ENCODE peak calls at places on chromosomes 16 and 17, in ten cellular contexts. Q is fibroblast of the conjunctiva, T is iris pigment epithelial cell, L is kidney epithelial cell, O is mesendoderm, W is non-pigmented ciliary epithelial cell, S is fibroblast of lung, M is AG10803, Z is aorta, E is sciatic nerve. B is an unnamed sample.

GRCh38 chr17:30376621-30377452 is 1.9 kb upstream of the CPD start:
- DNase-seq in Q (peak), T (peak), L (peak), O (peak), W (peak), S (peak), M (peak), Z (no peak), E (peak), B (no peak)

GRCh38 chr16:82368041-82368440 is 198.0 kb upstream of the MPHOSPH6 start:
- DNase-seq in Q (no peak), T (peak), L (no peak), O (peak), W (peak), S (peak), M (peak), Z (peak), E (no peak), B (no peak)

GRCh38 chr17:2004435-2004952 is 20.6 kb downstream of the RTN4RL1 start:
- DNase-seq in Q (no peak), T (no peak), L (no peak), O (no peak), W (no peak), S (no peak), M (no peak), Z (no peak), E (no peak), B (no peak)

GRCh38 chr17:55625516-55625915 is 97.1 kb downstream of the TMEM100 start:
- DNase-seq in Q (no peak), T (peak), L (no peak), O (no peak), W (no peak), S (no peak), M (no peak), Z (no peak), E (no peak), B (no peak)

GRCh38 chr17:79549111-79549915 is 61.5 kb downstream of the RBFOX3 start:
- DNase-seq in Q (no peak), T (no peak), L (no peak), O (no peak), W (no peak), S (no peak), M (no peak), Z (no peak), E (no peak), B (no peak)

GRCh38 chr17:66431080-66431795 is 128.8 kb downstream of the PRKCA start:
- DNase-seq in Q (peak), T (no peak), L (no peak), O (no peak), W (no peak), S (peak), M (peak), Z (peak), E (no peak), B (no peak)

GRCh38 chr17:62688398-62689140 is 61.1 kb downstream of the MRC2 start:
- DNase-seq in Q (no peak), T (no peak), L (no peak), O (no peak), W (no peak), S (no peak), M (no peak), Z (no peak), E (no peak), B (no peak)

GRCh38 chr16:72536673-72537435 is 364.9 kb upstream of the PMFBP1 start:
- DNase-seq in Q (no peak), T (peak), L (no peak), O (no peak), W (peak), S (peak), M (peak), Z (no peak), E (no peak), B (no peak)

GRCh38 chr16:55370762-55371482 is 46.9 kb downstream of the IRX6 start:
- DNase-seq in Q (peak), T (peak), L (peak), O (peak), W (no peak), S (peak), M (peak), Z (peak), E (peak), B (peak)

GRCh38 chr16:14186007-14186953 is 115.2 kb downstream of the MRTFB start:
- DNase-seq in Q (peak), T (peak), L (peak), O (peak), W (no peak), S (peak), M (peak), Z (peak), E (no peak), B (no peak)

GRCh38 chr17:12391468-12391867 is 274.2 kb upstream of the MYOCD start:
- DNase-seq in Q (no peak), T (no peak), L (no peak), O (no peak), W (no peak), S (no peak), M (peak), Z (no peak), E (no peak), B (no peak)

GRCh38 chr17:18984273-18985114 is 20.1 kb downstream of the FAM83G start:
- DNase-seq in Q (no peak), T (no peak), L (no peak), O (no peak), W (no peak), S (no peak), M (no peak), Z (no peak), E (no peak), B (no peak)

GRCh38 chr16:87344165-87344930 is 27.2 kb upstream of the C16orf95 start:
- DNase-seq in Q (no peak), T (no peak), L (no peak), O (no peak), W (no peak), S (no peak), M (no peak), Z (no peak), E (no peak), B (no peak)

GRCh38 chr16:77344306-77344705 is 90.5 kb downstream of the ADAMTS18 start:
- DNase-seq in Q (no peak), T (no peak), L (peak), O (no peak), W (no peak), S (peak), M (no peak), Z (no peak), E (no peak), B (no peak)

GRCh38 chr16:20937736-20938135 is 37.2 kb downstream of the LYRM1 start:
- DNase-seq in Q (no peak), T (no peak), L (no peak), O (no peak), W (no peak), S (no peak), M (no peak), Z (no peak), E (peak), B (peak)

GRCh38 chr17:80468781-80469533 is 7.5 kb downstream of the NPTX1 start:
- DNase-seq in Q (no peak), T (no peak), L (no peak), O (no peak), W (no peak), S (no peak), M (no peak), Z (no peak), E (no peak), B (no peak)

GRCh38 chr16:13322357-13322756 is 421.0 kb downstream of the SHISA9 start:
- DNase-seq in Q (no peak), T (no peak), L (no peak), O (peak), W (no peak), S (no peak), M (no peak), Z (no peak), E (no peak), B (no peak)

GRCh38 chr17:31314788-31315105 is 893 bp upstream of the EVI2B start:
- DNase-seq in Q (no peak), T (no peak), L (no peak), O (no peak), W (no peak), S (no peak), M (no peak), Z (no peak), E (no peak), B (no peak)

GRCh38 chr17:32192379-32192778 is 50.1 kb downstream of the RHOT1 start:
- DNase-seq in Q (no peak), T (peak), L (no peak), O (no peak), W (no peak), S (peak), M (no peak), Z (no peak), E (no peak), B (no peak)

GRCh38 chr16:78984887-78985464 is 615.6 kb downstream of the MAF start:
- DNase-seq in Q (no peak), T (no peak), L (no peak), O (peak), W (no peak), S (no peak), M (no peak), Z (no peak), E (no peak), B (no peak)

GRCh38 chr17:47295037-47295873 is 28.5 kb upstream of the EFCAB13 start:
- DNase-seq in Q (no peak), T (no peak), L (no peak), O (no peak), W (no peak), S (no peak), M (no peak), Z (no peak), E (peak), B (no peak)

GRCh38 chr17:77068915-77069314 is 71.9 kb upstream of the SEC14L1 start:
- DNase-seq in Q (no peak), T (no peak), L (no peak), O (peak), W (no peak), S (no peak), M (no peak), Z (no peak), E (no peak), B (no peak)

B was measured in transverse colon.